ENCODE peak calls at places on chromosomes 13 and 19, in six cellular contexts. H is C1 segment of cervical spinal cord, R is GM13977, S is foreskin fibroblast, F is HAP-1, W is NCI-H774. B is an unnamed sample.

GRCh38 chr19:45250832-45251451 is at the start of gene MARK4:
- DNase-seq in F (peak; percentile 72), S (peak; percentile 75), W (peak; percentile 52), R (peak; percentile 98), H (peak; percentile 65), B (no peak)

GRCh38 chr13:64688893-64689677 is 2541.1 kb downstream of the PCDH9 start:
- DNase-seq in W (no peak), S (peak; percentile 52), R (no peak), F (no peak), H (no peak), B (no peak)

GRCh38 chr13:30797847-30798246 is 62.5 kb downstream of the ALOX5AP start:
- DNase-seq in H (no peak), F (no peak), S (no peak), R (no peak), W (no peak), B (no peak)

GRCh38 chr19:3516675-3517207 is 10.6 kb downstream of the FZR1 start:
- DNase-seq in W (peak; percentile 92), F (no peak), S (no peak), R (no peak), H (no peak), B (no peak)

GRCh38 chr19:49149652-49150105 is 5.5 kb downstream of the HRC start:
- DNase-seq in S (peak; percentile 91), H (peak; percentile 76), R (no peak), F (peak; percentile 89), W (peak; percentile 67), B (peak; percentile 75)

GRCh38 chr13:26052136-26052736 is 420 bp upstream of the SHISA2 start:
- DNase-seq in W (no peak), S (no peak), H (no peak), R (no peak), F (no peak), B (no peak)

GRCh38 chr13:101746513-101746912 is 294.0 kb downstream of the ITGBL1 start:
- DNase-seq in R (no peak), H (no peak), F (no peak), S (no peak), W (no peak), B (no peak)

GRCh38 chr19:1985588-1986356 is 29.7 kb downstream of the BTBD2 start:
- DNase-seq in H (no peak), F (no peak), R (no peak), W (no peak), S (no peak), B (no peak)

GRCh38 chr13:33828431-33829129 is 10.6 kb downstream of the RFC3 start:
- DNase-seq in R (no peak), W (no peak), F (no peak), S (no peak), H (no peak), B (no peak)

GRCh38 chr13:112107289-112107688 is 40.3 kb downstream of the SOX1 start:
- DNase-seq in R (no peak), S (no peak), H (no peak), F (no peak), W (no peak), B (no peak)

GRCh38 chr13:44903596-44903995 is 85.7 kb downstream of the NUFIP1 start:
- DNase-seq in H (peak; percentile 57), S (peak; percentile 88), F (peak; percentile 70), R (no peak), W (no peak), B (peak; percentile 3)

GRCh38 chr13:108326318-108326717 is 56.8 kb downstream of the TNFSF13B start:
- DNase-seq in W (peak; percentile 70), R (peak; percentile 11), S (no peak), F (no peak), H (no peak), B (no peak)

GRCh38 chr13:47680752-47681151 is 320.3 kb downstream of the SUCLA2 start:
- DNase-seq in W (no peak), S (peak; percentile 57), R (no peak), F (no peak), H (no peak), B (no peak)

GRCh38 chr19:43462383-43462782 is 3.0 kb downstream of the LYPD3 start:
- DNase-seq in H (no peak), F (no peak), S (no peak), R (no peak), W (no peak), B (no peak)

GRCh38 chr19:4583961-4584669 is 24.6 kb upstream of the SEMA6B start:
- DNase-seq in S (peak; percentile 61), F (peak; percentile 76), W (no peak), H (peak; percentile 18), R (peak; percentile 66), B (no peak)

GRCh38 chr19:32407004-32407992 is 1.7 kb downstream of the DPY19L3 start:
- DNase-seq in R (no peak), W (peak; percentile 16), S (peak; percentile 76), F (no peak), H (peak; percentile 20), B (no peak)

GRCh38 chr13:41742917-41743552 is 217.9 kb downstream of the VWA8 start:
- DNase-seq in H (no peak), R (no peak), F (no peak), S (no peak), W (no peak), B (no peak)

GRCh38 chr19:44972802-44973201 is 17.6 kb downstream of the CLPTM1 start:
- DNase-seq in F (no peak), S (no peak), R (no peak), W (no peak), H (no peak), B (no peak)

GRCh38 chr13:30982506-30982905 is 50.0 kb downstream of the TEX26 start:
- DNase-seq in F (no peak), W (no peak), H (no peak), S (no peak), R (no peak), B (no peak)

GRCh38 chr19:55160128-55160985 is 2.8 kb upstream of the TNNI3 start:
- DNase-seq in H (peak; percentile 59), R (peak; percentile 99), S (peak; percentile 92), F (peak; percentile 97), W (peak; percentile 92), B (peak; percentile 97)

B was measured in H4.